ENCODE peak calls at places on chromosomes 16 and 17, in ten cellular contexts. A, G, C, D, K, L, Y, S, W and P are unnamed samples.

GRCh38 chr17:79073706-79074088 is 927 bp upstream of the ENGASE start:
- DNase-seq in D (no peak), Y (no peak), C (no peak), L (no peak), W (no peak), G (no peak), S (no peak), A (no peak), K (no peak), P (no peak)

GRCh38 chr17:38315497-38315896 is 18.5 kb downstream of the MRPL45 start:
- DNase-seq in G (no peak), L (no peak), S (no peak), D (no peak), Y (no peak), A (no peak), C (no peak), K (no peak), W (no peak), P (no peak)

GRCh38 chr17:35170968-35171771 is 23.0 kb downstream of the SLC35G3 start:
- DNase-seq in D (no peak), L (no peak), G (no peak), S (no peak), W (no peak), K (peak), A (no peak), C (no peak), Y (peak), P (no peak)

GRCh38 chr17:16512011-16512410 is 20.0 kb upstream of the LRRC75A start:
- DNase-seq in A (peak), D (no peak), G (no peak), L (no peak), Y (no peak), S (no peak), W (peak), C (no peak), K (no peak), P (peak)

GRCh38 chr17:42422958-42423712 is at the start of gene CAVIN1:
- DNase-seq in K (peak), C (no peak), L (peak), W (no peak), D (peak), S (peak), A (peak), Y (peak), G (peak), P (peak)

GRCh38 chr16:31471875-31472558 is at the start of gene TGFB1I1:
- DNase-seq in C (no peak), K (peak), G (no peak), Y (peak), L (no peak), S (peak), A (peak), W (no peak), D (no peak), P (peak)

GRCh38 chr17:57839571-57839923 is 10.3 kb downstream of the MRPS23 start:
- DNase-seq in Y (no peak), L (no peak), D (no peak), W (no peak), S (no peak), A (no peak), C (no peak), K (no peak), G (no peak), P (no peak)

GRCh38 chr17:57091186-57091618 is 6.2 kb downstream of the AKAP1 start:
- DNase-seq in K (no peak), L (peak), Y (no peak), W (no peak), A (no peak), D (no peak), C (no peak), G (no peak), S (no peak), P (no peak)

GRCh38 chr16:3855142-3855541 is 25.4 kb downstream of the CREBBP start:
- DNase-seq in G (no peak), D (no peak), S (no peak), C (no peak), Y (no peak), W (no peak), A (no peak), K (no peak), L (no peak), P (no peak)

GRCh38 chr17:1272701-1273100 is 2.5 kb downstream of the BHLHA9 start:
- DNase-seq in S (no peak), G (no peak), K (no peak), Y (no peak), C (no peak), D (no peak), L (no peak), A (no peak), W (no peak), P (no peak)

GRCh38 chr16:52114414-52114813 is 432.5 kb downstream of the TOX3 start:
- DNase-seq in W (no peak), K (peak), A (no peak), L (no peak), G (no peak), Y (no peak), D (no peak), S (no peak), C (no peak), P (no peak)

GRCh38 chr17:6528557-6528956 is 27.8 kb downstream of the PITPNM3 start:
- DNase-seq in Y (no peak), K (no peak), G (no peak), S (no peak), W (no peak), L (no peak), C (no peak), D (no peak), A (no peak), P (no peak)

GRCh38 chr16:75172578-75172977 is 24.3 kb downstream of the ZFP1 start:
- DNase-seq in L (no peak), C (no peak), W (no peak), Y (no peak), K (no peak), D (no peak), G (no peak), S (no peak), A (no peak), P (no peak)

GRCh38 chr17:12665263-12666210 is at the start of gene MYOCD:
- DNase-seq in L (no peak), Y (peak), D (no peak), K (no peak), G (no peak), C (no peak), W (no peak), A (peak), S (no peak), P (peak)

GRCh38 chr16:6777624-6778023 is 555.0 kb upstream of the RBFOX1 start:
- DNase-seq in C (no peak), Y (no peak), A (no peak), L (no peak), S (no peak), D (no peak), K (no peak), G (no peak), W (no peak), P (no peak)

GRCh38 chr16:3035289-3035971 is 1.3 kb downstream of the BICDL2 start:
- DNase-seq in C (no peak), K (no peak), Y (no peak), A (no peak), W (no peak), L (no peak), G (no peak), D (no peak), S (no peak), P (no peak)

GRCh38 chr16:50697881-50698767 is 4.7 kb downstream of the NOD2 start:
- DNase-seq in D (no peak), L (peak), G (no peak), S (no peak), Y (peak), W (no peak), A (no peak), C (no peak), K (peak), P (no peak)

GRCh38 chr17:11369570-11369969 is 128.6 kb downstream of the SHISA6 start:
- DNase-seq in Y (peak), G (no peak), A (no peak), S (no peak), C (no peak), L (peak), K (no peak), D (no peak), W (no peak), P (peak)

GRCh38 chr16:50216231-50216630 is 50.1 kb upstream of the ADCY7 start:
- DNase-seq in Y (no peak), D (no peak), G (no peak), A (no peak), W (no peak), K (no peak), L (no peak), C (no peak), S (no peak), P (no peak)

GRCh38 chr16:84896847-84897246 is 77.1 kb downstream of the CRISPLD2 start:
- DNase-seq in W (no peak), G (no peak), A (no peak), L (no peak), C (no peak), K (no peak), D (no peak), S (no peak), Y (no peak), P (no peak)

GRCh38 chr17:61505846-61506627 is 53.8 kb downstream of the TBX4 start:
- DNase-seq in A (no peak), D (no peak), K (no peak), Y (no peak), W (no peak), C (no peak), L (no peak), S (no peak), G (no peak), P (no peak)

GRCh38 chr17:41998497-41998896 is 18.7 kb downstream of the DNAJC7 start:
- DNase-seq in Y (no peak), K (no peak), S (no peak), W (no peak), G (no peak), D (no peak), A (no peak), L (no peak), C (no peak), P (no peak)

GRCh38 chr17:50101346-50102163 is 6.4 kb downstream of the PDK2 start:
- DNase-seq in C (no peak), D (peak), Y (no peak), G (no peak), K (no peak), A (peak), S (no peak), L (no peak), W (no peak), P (no peak)